ENCODE peak calls at places on chromosome 19, in ten cellular contexts. J, L, H, M, T, E, B, A, U and W are unnamed samples.

GRCh38 chr19:870963-871401 is 11.5 kb downstream of the CFD start:
- DNase-seq in B (no peak), U (no peak), A (no peak), E (no peak), L (peak), T (no peak), M (no peak), H (peak), J (no peak), W (no peak)

GRCh38 chr19:32018014-32018413 is 327.4 kb upstream of the ZNF507 start:
- DNase-seq in M (no peak), T (no peak), J (no peak), E (peak), U (no peak), A (no peak), L (no peak), H (peak), B (no peak), W (no peak)

GRCh38 chr19:510606-511100 is 3.4 kb downstream of the TPGS1 start:
- DNase-seq in B (peak), T (peak), E (peak), A (no peak), J (peak), U (peak), M (peak), H (peak), L (peak), W (peak)

GRCh38 chr19:50821248-50821612 is 2.4 kb downstream of the KLK1 start:
- DNase-seq in J (no peak), M (no peak), L (no peak), T (no peak), U (no peak), E (no peak), H (no peak), B (no peak), A (no peak), W (no peak)

GRCh38 chr19:18513868-18514267 is 8.0 kb downstream of the ELL start:
- DNase-seq in M (no peak), H (peak), T (no peak), B (no peak), A (no peak), L (peak), U (no peak), J (no peak), E (no peak), W (no peak)

GRCh38 chr19:22427587-22428298 is 5.6 kb upstream of the ZNF98 start:
- DNase-seq in J (no peak), U (no peak), E (no peak), A (no peak), L (no peak), T (no peak), B (no peak), H (no peak), M (no peak), W (peak)

GRCh38 chr19:56066152-56067023 is 54.7 kb downstream of the ZNF787 start:
- DNase-seq in J (no peak), H (peak), B (peak), L (peak), E (peak), M (peak), A (no peak), T (peak), U (no peak), W (peak)

GRCh38 chr19:32873560-32873959 is 4.0 kb upstream of the SLC7A9 start:
- DNase-seq in A (no peak), E (no peak), J (no peak), H (no peak), M (no peak), B (no peak), U (no peak), T (no peak), L (no peak), W (no peak)

GRCh38 chr19:48896191-48896720 is 2.3 kb downstream of the TULP2 start:
- DNase-seq in H (peak), L (peak), J (no peak), U (peak), A (peak), T (no peak), E (peak), B (peak), M (no peak), W (peak)

GRCh38 chr19:8145969-8146368 is 3.4 kb downstream of the FBN3 start:
- DNase-seq in U (no peak), A (no peak), B (peak), T (no peak), J (no peak), E (no peak), L (no peak), M (no peak), H (no peak), W (no peak)

GRCh38 chr19:29789007-29789406 is 22.8 kb upstream of the CCNE1 start:
- DNase-seq in H (no peak), B (no peak), J (no peak), U (no peak), M (no peak), E (no peak), A (no peak), L (no peak), T (no peak), W (no peak)

GRCh38 chr19:58181902-58182576 is 822 bp upstream of the ZNF274 start:
- DNase-seq in H (no peak), T (peak), A (no peak), J (no peak), M (peak), L (no peak), U (no peak), E (peak), B (peak), W (no peak)

GRCh38 chr19:1307320-1307719 is 21.6 kb downstream of the EFNA2 start:
- DNase-seq in L (no peak), H (no peak), B (peak), J (no peak), M (no peak), T (no peak), A (no peak), U (no peak), E (no peak), W (no peak)

GRCh38 chr19:33000910-33001309 is 28.9 kb downstream of the FAAP24 start:
- DNase-seq in E (no peak), B (no peak), L (no peak), H (no peak), U (no peak), J (no peak), T (no peak), A (no peak), M (no peak), W (no peak)

GRCh38 chr19:33927789-33928457 is 131.3 kb downstream of the KCTD15 start:
- DNase-seq in T (no peak), M (no peak), U (no peak), A (no peak), J (no peak), B (no peak), L (no peak), E (no peak), H (no peak), W (no peak)

GRCh38 chr19:3183721-3184641 is 1.7 kb upstream of the NCLN start:
- DNase-seq in A (no peak), U (no peak), H (no peak), L (no peak), B (peak), M (no peak), J (no peak), T (no peak), E (no peak), W (no peak)
- TF ChIP-seq POLR2AphosphoS5 in A (no peak), U (no peak), H (no peak), L (no peak), B (peak), M (no peak), J (no peak), T (no peak), E (no peak), W (no peak)

DNA sequence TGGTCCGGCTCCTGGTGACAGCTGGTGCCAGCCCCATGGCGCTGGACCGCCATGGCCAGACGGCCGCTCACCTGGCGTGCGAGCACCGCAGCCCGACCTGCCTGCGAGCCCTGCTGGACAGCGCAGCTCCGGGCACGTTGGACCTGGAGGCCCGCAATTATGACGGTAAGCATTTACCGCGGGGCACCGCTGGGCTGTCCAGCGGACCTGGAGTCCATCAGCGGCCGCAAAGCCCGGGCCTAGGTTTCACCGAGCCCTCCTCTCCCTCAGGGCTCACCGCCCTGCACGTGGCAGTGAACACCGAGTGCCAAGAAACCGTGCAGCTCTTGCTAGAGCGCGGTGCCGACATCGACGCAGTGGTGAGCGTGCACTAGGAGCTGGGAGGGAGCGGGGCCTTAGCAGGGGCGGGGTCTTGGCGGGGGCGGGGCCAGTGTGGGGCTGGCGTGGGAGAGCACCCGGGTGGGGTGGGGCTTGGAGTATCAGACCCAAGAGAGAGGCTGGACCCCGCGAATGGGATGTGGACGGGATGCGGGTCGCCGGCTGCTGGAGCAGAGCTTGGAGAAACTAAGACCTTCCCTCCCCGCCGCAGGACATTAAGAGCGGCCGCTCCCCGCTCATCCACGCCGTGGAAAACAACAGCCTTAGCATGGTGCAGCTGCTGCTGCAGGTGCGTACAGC is 8.7 kb downstream of the BCL3 start:
- DNase-seq in A (no peak), H (peak), U (no peak), E (peak), M (peak), J (no peak), B (peak), T (no peak), L (peak), W (peak)
- TF ChIP-seq EP300 in A (no peak), H (no peak), U (no peak), E (no peak), M (no peak), J (no peak), B (no peak), T (no peak), L (no peak), W (no peak)

DNA sequence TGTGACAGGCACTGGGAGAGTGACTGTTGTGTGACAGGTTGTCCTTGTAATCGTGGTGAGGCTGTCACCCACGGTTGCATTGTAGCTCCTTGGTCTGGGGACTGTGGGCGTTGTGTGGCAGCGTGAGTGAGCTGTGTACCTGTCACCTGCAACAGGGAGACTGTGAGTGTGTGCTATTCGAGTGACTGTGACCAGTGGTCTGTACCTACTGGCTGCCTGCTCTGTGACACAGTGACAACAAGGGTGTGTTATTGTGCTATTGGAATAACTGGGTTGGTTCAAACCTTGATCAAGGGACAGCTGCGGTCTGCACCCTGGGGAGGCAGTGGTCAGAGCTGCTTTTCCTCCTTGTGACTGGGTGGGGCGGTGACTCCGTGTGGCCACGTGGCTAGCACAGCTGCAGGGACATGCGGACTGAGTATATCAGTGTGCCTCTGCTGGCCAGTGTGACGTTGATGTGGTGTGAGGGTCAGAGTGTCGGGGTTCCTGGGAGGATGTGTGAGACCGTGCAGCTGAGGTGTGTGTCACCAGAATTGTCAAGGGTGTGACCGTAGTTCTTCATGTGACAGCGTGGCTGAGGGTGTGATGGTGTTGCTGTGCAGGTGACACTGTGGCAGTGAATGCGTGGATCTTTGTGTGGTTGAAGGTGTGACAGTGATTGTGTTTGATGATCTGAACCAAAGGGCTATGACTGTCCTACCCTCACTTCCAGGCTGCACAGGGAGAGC is 10.1 kb upstream of the NFIX start:
- DNase-seq in E (peak), B (peak), M (peak), H (peak), J (no peak), L (no peak), T (peak), A (peak), U (no peak), W (peak)
- TF ChIP-seq POLR2AphosphoS5 in E (peak), B (no peak), M (peak), H (no peak), J (no peak), L (no peak), T (no peak), A (no peak), U (no peak), W (peak)

GRCh38 chr19:46753420-46754155 is 7.3 kb upstream of the STRN4 start:
- DNase-seq in B (peak), U (no peak), L (peak), M (peak), E (peak), J (no peak), T (peak), A (no peak), H (no peak), W (peak)
- TF ChIP-seq EP300 in B (no peak), U (no peak), L (no peak), M (no peak), E (no peak), J (no peak), T (no peak), A (no peak), H (no peak), W (no peak)

DNA sequence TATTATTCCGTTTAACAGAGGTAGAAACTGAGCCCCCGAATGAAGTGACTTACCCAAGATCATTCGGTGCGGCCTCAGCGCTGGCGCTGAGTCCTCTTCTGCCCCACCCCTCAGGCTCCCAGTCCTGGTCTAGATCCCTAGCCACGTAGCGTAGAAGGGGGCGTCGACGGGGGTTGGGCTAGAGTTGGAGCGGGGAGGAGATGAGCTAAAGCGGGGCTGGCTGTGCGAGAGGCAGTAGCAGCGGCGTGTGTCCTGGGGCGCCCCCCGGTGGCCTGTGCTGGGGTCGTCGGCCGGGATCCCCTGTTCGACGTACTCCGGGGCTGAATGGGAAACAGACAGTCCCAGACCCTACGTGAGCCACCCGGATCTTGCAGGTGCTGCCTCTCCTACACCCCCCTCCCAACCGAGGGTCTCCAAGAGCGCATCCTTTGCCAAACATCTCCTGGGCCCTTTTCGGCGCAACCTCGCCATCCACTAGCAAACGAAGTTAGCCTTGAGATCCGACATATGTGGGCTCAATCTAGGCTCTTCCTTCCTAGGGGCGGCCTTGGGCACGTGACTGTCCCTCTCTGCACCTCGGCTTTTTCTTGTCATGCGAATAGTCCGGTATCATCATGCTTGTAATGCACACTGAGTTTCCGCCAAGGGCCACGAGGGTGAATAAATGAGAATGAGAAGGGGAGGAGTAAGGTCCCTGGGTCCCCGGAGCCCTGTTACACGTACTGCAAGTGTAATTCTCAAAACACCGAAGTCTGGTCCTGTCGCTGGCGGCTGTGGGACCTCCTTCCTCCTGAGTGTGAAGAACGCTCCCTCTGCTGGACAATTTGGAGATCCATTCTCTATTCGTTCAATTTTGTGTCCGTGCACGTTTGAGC is 47.7 kb downstream of the CYP4F22 start:
- DNase-seq in B (peak), U (peak), E (peak), L (peak), H (peak), T (peak), M (peak), J (peak), A (peak), W (peak)
- TF ChIP-seq POLR2AphosphoS5 in B (no peak), U (no peak), E (no peak), L (no peak), H (no peak), T (no peak), M (peak), J (no peak), A (no peak), W (no peak)

DNA sequence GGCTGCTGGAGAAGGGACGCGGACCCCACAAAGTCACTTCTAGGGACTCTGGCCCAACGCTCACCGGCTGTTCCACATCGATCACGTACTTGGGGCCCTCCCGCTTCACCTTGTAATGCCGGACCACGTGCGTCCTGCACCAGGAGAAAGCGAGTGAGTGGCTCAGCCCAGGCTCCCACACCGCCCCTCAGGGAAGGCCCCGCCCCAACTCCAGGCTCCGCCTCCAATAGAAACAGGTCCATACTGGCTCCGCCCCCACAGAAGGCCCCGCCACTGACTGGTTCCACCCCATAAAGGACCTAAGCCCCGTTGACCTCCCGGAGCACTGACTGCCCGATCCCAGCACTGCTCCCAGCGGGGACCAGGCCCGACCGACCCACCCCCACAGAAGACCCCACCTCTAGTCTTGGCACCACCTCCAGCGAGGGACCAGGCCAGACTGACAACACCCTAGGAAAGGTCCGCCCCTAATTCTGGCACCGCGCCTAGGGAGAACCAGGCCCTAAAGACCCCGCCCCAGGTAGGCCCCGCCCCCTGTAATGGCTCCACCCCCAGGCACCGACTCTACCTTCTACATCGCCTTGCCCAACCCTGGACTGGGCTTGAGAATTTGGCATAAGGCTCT is 11.3 kb downstream of the STAP2 start:
- DNase-seq in J (no peak), U (peak), H (peak), E (peak), A (peak), B (peak), T (no peak), L (peak), M (peak), W (peak)
- TF ChIP-seq EP300 in J (no peak), U (no peak), H (no peak), E (no peak), A (no peak), B (no peak), T (no peak), L (no peak), M (no peak), W (no peak)

GRCh38 chr19:16934489-16934888 is 45.7 kb downstream of the F2RL3 start:
- DNase-seq in T (no peak), A (no peak), U (no peak), E (no peak), J (no peak), L (no peak), B (no peak), H (no peak), M (no peak), W (no peak)
- TF ChIP-seq POLR2AphosphoS5 in T (no peak), A (no peak), U (no peak), E (no peak), J (no peak), L (no peak), B (no peak), H (no peak), M (no peak), W (no peak)

GRCh38 chr19:54262470-54262869 is 5.4 kb upstream of the LILRB5 start:
- DNase-seq in B (no peak), E (no peak), M (no peak), A (no peak), H (no peak), U (no peak), L (no peak), T (no peak), J (no peak), W (no peak)

GRCh38 chr19:54271106-54271505 is 9.8 kb downstream of the LILRB2 start:
- DNase-seq in L (no peak), B (no peak), M (no peak), H (peak), U (no peak), E (peak), A (peak), T (no peak), J (no peak), W (peak)

GRCh38 chr19:54262066-54262465 is 5.0 kb upstream of the LILRB5 start:
- DNase-seq in H (peak), T (no peak), M (peak), U (no peak), J (no peak), E (no peak), B (no peak), L (no peak), A (peak), W (no peak)

DNA sequence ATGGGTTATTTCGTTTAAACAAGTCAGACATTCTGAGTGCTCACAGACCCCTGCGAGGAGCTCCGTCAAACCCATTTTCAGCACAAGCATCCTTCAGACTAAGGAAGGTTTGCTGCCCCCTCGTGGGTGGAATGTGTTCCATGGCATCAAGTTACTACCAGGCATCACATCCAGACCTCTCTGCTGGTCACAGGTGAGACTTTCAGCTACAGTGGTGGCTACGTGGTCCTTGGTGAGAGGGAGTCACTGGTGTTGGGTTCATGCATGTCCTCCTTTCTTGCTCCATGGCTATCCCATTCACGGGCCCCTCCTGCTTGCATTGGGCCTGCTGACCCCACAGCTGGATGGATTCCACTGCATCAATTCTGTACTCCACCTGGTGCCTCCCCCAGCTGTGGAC is 9.1 kb upstream of the LILRB5 start:
- DNase-seq in H (peak), E (peak), B (peak), T (peak), M (peak), A (peak), J (peak), U (peak), L (peak), W (peak)
- TF ChIP-seq EP300 in H (no peak), E (no peak), B (no peak), T (no peak), M (no peak), A (no peak), J (no peak), U (no peak), L (no peak), W (no peak)

GRCh38 chr19:14059652-14060155 is 2.2 kb downstream of the PALM3 start:
- DNase-seq in U (no peak), J (no peak), M (no peak), H (no peak), L (peak), E (no peak), T (peak), A (no peak), B (peak), W (no peak)
- TF ChIP-seq POLR2AphosphoS5 in U (no peak), J (no peak), M (no peak), H (no peak), L (no peak), E (no peak), T (no peak), A (no peak), B (no peak), W (no peak)